ENCODE peak calls at places on chromosome 15, in five cellular contexts. U is GM12878, T is HCT116, P is H1, G is K562. B is an unnamed sample.

GRCh38 chr15:69298697-69299441 is at the start of gene PAQR5:
- DNase-seq in U (no peak), T (no peak), P (peak), G (peak), B (no peak)

GRCh38 chr15:101133751-101134261 is 118.0 kb downstream of the CHSY1 start:
- DNase-seq in U (no peak), T (no peak), P (no peak), G (no peak), B (no peak)

GRCh38 chr15:61367953-61368352 is 138.9 kb upstream of the RORA start:
- DNase-seq in U (no peak), T (no peak), P (no peak), G (no peak), B (no peak)

GRCh38 chr15:92683511-92683834 is 27.9 kb upstream of the FAM174B start:
- DNase-seq in U (no peak), T (no peak), P (peak), G (peak), B (peak)

GRCh38 chr15:63573533-63573932 is 23.7 kb upstream of the FBXL22 start:
- DNase-seq in U (no peak), T (no peak), P (no peak), G (no peak), B (no peak)

GRCh38 chr15:37046876-37047614 is 53.3 kb downstream of the MEIS2 start:
- DNase-seq in U (no peak), T (no peak), P (no peak), G (no peak), B (peak)

GRCh38 chr15:23835944-23836343 is 148.8 kb upstream of the NDN start:
- DNase-seq in U (no peak), T (no peak), P (no peak), G (no peak), B (no peak)

GRCh38 chr15:43516801-43517353 is 531 bp upstream of the MAP1A start:
- DNase-seq in U (no peak), T (no peak), P (no peak), G (peak), B (no peak)

GRCh38 chr15:31461375-31461774 is 134.7 kb downstream of the KLF13 start:
- DNase-seq in U (no peak), T (no peak), P (no peak), G (no peak), B (no peak)

GRCh38 chr15:66735909-66736305 is 33.9 kb downstream of the SMAD6 start:
- DNase-seq in U (no peak), T (no peak), P (no peak), G (no peak), B (no peak)

GRCh38 chr15:66738595-66738994 is 36.6 kb downstream of the SMAD6 start:
- DNase-seq in U (no peak), T (no peak), P (no peak), G (no peak), B (no peak)

GRCh38 chr15:66739287-66739686 is 37.3 kb downstream of the SMAD6 start:
- DNase-seq in U (no peak), T (no peak), P (no peak), G (no peak), B (no peak)

GRCh38 chr15:66737243-66738010 is 35.4 kb downstream of the SMAD6 start:
- DNase-seq in U (no peak), T (no peak), P (no peak), G (no peak), B (no peak)

GRCh38 chr15:66738116-66738515 is 36.1 kb downstream of the SMAD6 start:
- DNase-seq in U (no peak), T (no peak), P (no peak), G (no peak), B (no peak)
- TF ChIP-seq ZNF274 in U (no peak), T (no peak), P (no peak), G (no peak), B (no peak)

GRCh38 chr15:45536951-45537350 is 14.4 kb upstream of the SLC30A4 start:
- DNase-seq in U (no peak), T (no peak), P (no peak), G (no peak), B (no peak)
- TF ChIP-seq ZNF274 in U (no peak), T (no peak), P (no peak), G (no peak), B (no peak)

DNA sequence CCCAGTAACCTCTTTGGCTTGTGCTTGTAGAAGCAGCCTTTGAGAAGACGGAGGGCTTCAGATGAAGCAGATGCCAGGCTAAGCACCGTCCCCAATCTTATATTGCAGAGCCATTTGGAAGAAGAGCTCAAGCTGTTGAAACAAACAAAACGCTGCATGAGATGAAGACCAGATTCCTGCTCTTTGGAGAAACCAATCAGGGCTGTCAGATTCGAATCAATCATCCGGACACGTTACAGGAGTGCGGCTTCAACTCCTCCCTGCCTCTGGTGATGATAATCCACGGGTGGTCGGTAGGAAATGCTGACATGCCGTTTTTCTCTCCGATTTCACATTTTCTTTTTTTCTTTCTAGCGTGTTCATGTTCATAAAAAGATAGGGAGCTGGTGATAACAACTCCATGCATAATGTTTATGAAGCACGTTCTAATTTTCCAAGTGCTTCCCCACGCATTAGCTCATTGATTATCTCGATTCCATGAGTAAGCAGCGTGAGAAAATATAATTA is 106.5 kb downstream of the LIPC start:
- DNase-seq in U (no peak), T (no peak), P (no peak), G (no peak), B (no peak)
- TF ChIP-seq ZNF274 in U (no peak), T (no peak), P (no peak), G (no peak), B (no peak)

DNA sequence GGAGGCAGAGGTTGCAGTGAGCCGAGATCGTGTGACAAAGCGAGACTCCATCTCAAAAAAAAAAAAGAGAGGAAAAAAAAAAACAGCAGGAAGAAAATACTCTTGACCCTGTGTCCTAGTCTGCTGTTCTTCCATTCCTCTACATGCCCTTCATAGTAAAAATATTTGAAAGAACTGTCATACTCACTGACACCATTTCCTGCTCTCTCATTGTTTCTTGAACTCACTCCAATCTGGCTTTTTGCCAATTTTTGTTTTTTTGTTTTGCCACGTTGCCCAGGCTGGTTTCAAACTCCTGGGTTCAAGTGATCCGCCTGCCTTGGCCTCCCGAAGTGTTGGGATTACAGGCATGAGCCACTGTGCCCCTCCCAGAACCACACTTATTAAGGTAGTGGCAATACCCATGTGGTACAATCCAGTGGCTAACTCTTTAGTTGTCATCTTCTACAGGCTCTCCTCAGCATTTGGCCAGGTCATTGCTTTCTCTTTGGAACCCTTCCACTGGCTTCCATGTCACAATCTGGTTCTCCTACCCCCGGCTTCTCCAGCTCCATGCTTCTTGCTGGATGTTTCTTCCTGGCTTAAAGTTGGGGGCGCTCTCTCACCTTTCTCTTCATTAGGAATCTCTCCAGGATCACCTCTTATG is 238.2 kb upstream of the C2CD4B start:
- DNase-seq in U (no peak), T (no peak), P (no peak), G (no peak), B (no peak)
- TF ChIP-seq ZNF274 in U (no peak), T (no peak), P (no peak), G (no peak), B (no peak)

DNA sequence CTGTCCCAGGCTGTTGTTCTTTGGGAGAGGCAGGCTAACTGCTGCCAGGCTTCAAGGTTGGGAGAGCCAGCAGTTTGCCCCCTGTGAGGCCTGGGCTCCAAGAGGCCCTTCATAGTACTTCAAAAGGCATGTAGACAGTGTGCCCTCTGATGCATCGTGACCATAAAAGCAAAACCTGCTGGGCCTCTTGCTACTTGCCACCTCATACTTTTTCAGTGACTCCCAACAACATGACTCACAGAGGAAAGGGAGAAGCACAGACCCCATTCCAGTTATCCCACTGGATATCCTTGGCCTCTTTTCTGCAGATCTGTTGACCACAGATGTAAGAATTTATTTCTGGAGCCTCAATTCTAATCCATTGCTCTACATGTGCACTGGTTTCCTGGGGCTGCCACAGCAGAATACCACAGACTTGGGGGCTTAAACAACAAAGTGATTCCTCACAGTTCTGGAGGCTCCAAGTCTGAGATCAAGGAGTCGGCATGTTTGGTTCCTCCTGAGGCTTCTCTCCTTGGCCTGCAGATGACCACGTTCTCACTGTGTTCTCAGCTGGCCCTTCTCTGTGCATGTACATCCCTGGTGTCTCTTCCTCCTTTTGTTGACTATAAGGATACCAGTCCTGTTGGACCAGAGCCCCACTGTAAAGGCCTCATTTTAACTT is 8.9 kb upstream of the NSMCE3 start:
- DNase-seq in U (no peak), T (peak), P (no peak), G (no peak), B (no peak)
- TF ChIP-seq ZNF274 in U (no peak), T (no peak), P (no peak), G (no peak), B (no peak)

GRCh38 chr15:48965972-48966371 is 2.3 kb upstream of the SHC4 start:
- DNase-seq in U (peak), T (peak), P (no peak), G (no peak), B (no peak)

GRCh38 chr15:48966595-48967301 is 3.0 kb upstream of the SHC4 start:
- DNase-seq in U (peak), T (no peak), P (no peak), G (no peak), B (no peak)

GRCh38 chr15:48964898-48965297 is 1.2 kb upstream of the SHC4 start:
- DNase-seq in U (no peak), T (no peak), P (no peak), G (no peak), B (no peak)

GRCh38 chr15:48963524-48964113 is at the start of gene SHC4:
- DNase-seq in U (no peak), T (no peak), P (no peak), G (peak), B (peak)

DNA sequence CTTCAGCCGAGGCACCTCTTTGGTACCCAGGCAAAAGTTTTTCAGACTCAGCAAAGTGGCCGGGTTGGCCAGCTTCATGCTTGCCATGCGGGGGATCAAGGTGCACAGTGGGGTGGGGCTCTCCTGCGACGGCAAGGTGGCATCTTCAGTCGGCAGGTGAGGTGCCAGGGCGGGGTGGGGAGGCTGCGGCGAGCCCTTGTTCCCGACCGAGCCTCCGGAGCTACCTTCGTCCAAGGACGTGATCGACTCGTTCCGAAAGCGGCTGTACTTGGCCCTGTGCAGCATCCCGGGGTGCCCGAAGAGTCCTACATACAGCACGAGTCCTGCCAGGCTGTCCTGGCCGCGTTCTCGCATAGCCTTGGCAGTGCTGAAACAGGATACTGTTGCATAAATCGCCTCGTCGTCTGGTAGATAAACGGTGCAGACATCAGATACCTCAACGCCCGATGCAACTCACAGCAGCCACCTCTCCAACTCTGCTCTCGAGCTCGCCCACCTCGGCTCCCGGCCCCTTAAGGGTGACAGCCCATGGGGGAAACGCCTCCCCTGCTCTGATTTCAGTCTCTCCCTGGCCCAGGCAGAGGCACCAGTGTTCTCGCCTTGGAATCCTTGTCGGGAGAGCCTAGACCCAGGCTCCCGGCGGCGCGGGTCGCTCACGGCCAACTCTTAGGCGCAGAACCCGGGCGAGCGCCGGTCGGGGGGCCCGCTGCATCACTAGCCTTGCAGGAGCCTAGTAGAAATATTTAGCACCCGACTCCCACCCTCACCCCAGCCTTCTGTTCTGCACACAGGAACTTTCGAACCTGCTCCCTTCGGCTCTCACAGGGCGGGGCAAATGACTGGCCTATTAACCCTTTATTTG is 826 bp downstream of the SHC4 start:
- DNase-seq in U (no peak), T (no peak), P (peak), G (no peak), B (no peak)
- TF ChIP-seq ZNF274 in U (no peak), T (no peak), P (no peak), G (no peak), B (no peak)

GRCh38 chr15:39546842-39547241 is 34.0 kb upstream of the THBS1 start:
- DNase-seq in U (no peak), T (no peak), P (no peak), G (no peak), B (no peak)

GRCh38 chr15:39539466-39539865 is 41.4 kb upstream of the THBS1 start:
- DNase-seq in U (no peak), T (no peak), P (no peak), G (no peak), B (no peak)

GRCh38 chr15:39542385-39543065 is 38.4 kb upstream of the THBS1 start:
- DNase-seq in U (no peak), T (no peak), P (no peak), G (no peak), B (no peak)

GRCh38 chr15:39539973-39540558 is 40.8 kb upstream of the THBS1 start:
- DNase-seq in U (no peak), T (no peak), P (no peak), G (no peak), B (no peak)

DNA sequence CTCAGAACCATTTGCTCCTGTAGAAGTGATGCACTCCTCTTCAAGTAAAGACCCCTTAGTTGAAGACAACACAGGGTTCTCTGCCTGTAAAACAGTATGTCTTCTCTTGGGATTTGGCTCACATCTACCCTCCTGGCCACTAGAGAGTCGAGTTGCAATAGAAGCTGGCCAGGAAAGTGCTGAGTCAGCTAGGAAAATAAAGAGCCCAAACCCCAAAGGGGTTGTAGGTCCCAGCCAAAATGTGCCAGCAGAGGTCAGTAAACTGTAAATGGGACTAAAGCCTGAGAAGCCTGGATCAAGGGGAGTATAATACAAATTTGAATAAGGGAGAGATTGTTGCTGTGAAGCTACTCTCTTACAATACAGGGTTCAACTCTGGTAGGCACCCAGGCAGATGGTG is 37.2 kb upstream of the THBS1 start:
- DNase-seq in U (no peak), T (no peak), P (peak), G (peak), B (peak)
- TF ChIP-seq ZNF274 in U (no peak), T (no peak), P (no peak), G (no peak), B (no peak)

GRCh38 chr15:70424937-70425411 is 327.3 kb upstream of the TLE3 start:
- DNase-seq in U (no peak), T (no peak), P (no peak), G (no peak), B (no peak)
- TF ChIP-seq ZNF274 in U (no peak), T (no peak), P (no peak), G (no peak), B (no peak)

DNA sequence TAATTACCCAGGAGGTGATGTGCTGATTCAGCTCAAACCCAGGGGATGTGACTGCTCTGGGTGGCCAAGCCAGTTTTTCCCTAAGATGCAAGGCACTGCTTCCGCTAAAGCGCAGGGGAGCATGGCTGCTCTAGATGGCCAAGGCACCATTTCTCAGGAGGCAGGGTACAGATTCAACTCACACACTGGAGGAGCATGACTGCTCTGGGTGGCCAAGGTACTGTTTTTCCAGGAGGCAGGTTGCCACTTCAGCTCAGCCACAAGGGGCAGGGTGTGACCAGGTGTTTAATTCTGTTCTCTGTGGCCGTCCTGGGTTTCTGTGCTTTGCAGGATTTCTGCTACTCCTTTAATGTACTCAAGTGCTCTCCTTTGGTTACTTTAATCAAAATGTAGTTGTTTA is 659.3 kb upstream of the ARRDC4 start:
- DNase-seq in U (no peak), T (no peak), P (no peak), G (no peak), B (no peak)
- TF ChIP-seq ZNF274 in U (no peak), T (no peak), P (no peak), G (no peak), B (no peak)

GRCh38 chr15:75693501-75694240 is 19.0 kb downstream of the CSPG4 start:
- DNase-seq in U (no peak), T (no peak), P (no peak), G (no peak), B (no peak)
- TF ChIP-seq ZNF274 in U (no peak), T (no peak), P (no peak), G (no peak), B (no peak)